ENCODE peak calls at places on chromosomes 3 and 15, in seven cellular contexts. One of them, this sample, is unnamed.

GRCh38 chr3:128374746-128375445 is 91.8 kb downstream of the DNAJB8 start:
- DNase-seq in lower leg skin: no peak
- DNase-seq in A549: no peak
- DNase-seq in activated CD4-positive, alpha-beta T cell treated with anti-CD3 and anti-CD28 coated beads, Interleukin-2, amount 10 ng/mL, durations not matched to agents 7 days and 5 days: no peak
- DNase-seq in HEK293T: no peak
- DNase-seq in activated naive CD4-positive, alpha-beta T cell treated with Interleukin-2 at 50 U/mL for 16 hours: no peak
- DNase-seq in T-helper 9 cell: no peak
- DNase-seq in this sample: no peak

GRCh38 chr15:37931868-37932267 is 2.6 kb upstream of the TMCO5A start:
- DNase-seq in lower leg skin: no peak
- DNase-seq in A549: no peak
- DNase-seq in activated CD4-positive, alpha-beta T cell treated with anti-CD3 and anti-CD28 coated beads, Interleukin-2, amount 10 ng/mL, durations not matched to agents 7 days and 5 days: no peak
- DNase-seq in HEK293T: no peak
- DNase-seq in activated naive CD4-positive, alpha-beta T cell treated with Interleukin-2 at 50 U/mL for 16 hours: no peak
- DNase-seq in T-helper 9 cell: no peak
- DNase-seq in this sample: no peak

GRCh38 chr15:28955160-28955502 is 69.4 kb downstream of the APBA2 start:
- DNase-seq in lower leg skin: no peak
- DNase-seq in A549: no peak
- DNase-seq in activated CD4-positive, alpha-beta T cell treated with anti-CD3 and anti-CD28 coated beads, Interleukin-2, amount 10 ng/mL, durations not matched to agents 7 days and 5 days: peak; percentile 17
- DNase-seq in HEK293T: peak; percentile 40
- DNase-seq in activated naive CD4-positive, alpha-beta T cell treated with Interleukin-2 at 50 U/mL for 16 hours: no peak
- DNase-seq in T-helper 9 cell: no peak
- DNase-seq in this sample: no peak

GRCh38 chr3:161016417-161017313 is 88.5 kb downstream of the B3GALNT1 start:
- DNase-seq in lower leg skin: no peak
- DNase-seq in A549: no peak
- DNase-seq in activated CD4-positive, alpha-beta T cell treated with anti-CD3 and anti-CD28 coated beads, Interleukin-2, amount 10 ng/mL, durations not matched to agents 7 days and 5 days: no peak
- DNase-seq in HEK293T: no peak
- DNase-seq in activated naive CD4-positive, alpha-beta T cell treated with Interleukin-2 at 50 U/mL for 16 hours: no peak
- DNase-seq in T-helper 9 cell: no peak
- DNase-seq in this sample: no peak

GRCh38 chr3:31041161-31041978 is 146.9 kb upstream of the GADL1 start:
- DNase-seq in lower leg skin: no peak
- DNase-seq in A549: peak; percentile 23
- DNase-seq in activated CD4-positive, alpha-beta T cell treated with anti-CD3 and anti-CD28 coated beads, Interleukin-2, amount 10 ng/mL, durations not matched to agents 7 days and 5 days: no peak
- DNase-seq in HEK293T: no peak
- DNase-seq in activated naive CD4-positive, alpha-beta T cell treated with Interleukin-2 at 50 U/mL for 16 hours: no peak
- DNase-seq in T-helper 9 cell: no peak
- DNase-seq in this sample: no peak

GRCh38 chr15:77181305-77182074 is 110.6 kb upstream of the TSPAN3 start:
- DNase-seq in lower leg skin: no peak
- DNase-seq in A549: no peak
- DNase-seq in activated CD4-positive, alpha-beta T cell treated with anti-CD3 and anti-CD28 coated beads, Interleukin-2, amount 10 ng/mL, durations not matched to agents 7 days and 5 days: peak; percentile 7
- DNase-seq in HEK293T: no peak
- DNase-seq in activated naive CD4-positive, alpha-beta T cell treated with Interleukin-2 at 50 U/mL for 16 hours: no peak
- DNase-seq in T-helper 9 cell: no peak
- DNase-seq in this sample: no peak

GRCh38 chr15:79863886-79864285 is 32.9 kb downstream of the MTHFS start:
- DNase-seq in lower leg skin: no peak
- DNase-seq in A549: no peak
- DNase-seq in activated CD4-positive, alpha-beta T cell treated with anti-CD3 and anti-CD28 coated beads, Interleukin-2, amount 10 ng/mL, durations not matched to agents 7 days and 5 days: no peak
- DNase-seq in HEK293T: no peak
- DNase-seq in activated naive CD4-positive, alpha-beta T cell treated with Interleukin-2 at 50 U/mL for 16 hours: no peak
- DNase-seq in T-helper 9 cell: no peak
- DNase-seq in this sample: no peak

GRCh38 chr15:70921297-70921696 is 28.7 kb downstream of the LRRC49 start:
- DNase-seq in lower leg skin: no peak
- DNase-seq in A549: no peak
- DNase-seq in activated CD4-positive, alpha-beta T cell treated with anti-CD3 and anti-CD28 coated beads, Interleukin-2, amount 10 ng/mL, durations not matched to agents 7 days and 5 days: no peak
- DNase-seq in HEK293T: no peak
- DNase-seq in activated naive CD4-positive, alpha-beta T cell treated with Interleukin-2 at 50 U/mL for 16 hours: no peak
- DNase-seq in T-helper 9 cell: no peak
- DNase-seq in this sample: no peak

GRCh38 chr3:153161714-153162512 is at the start of gene RAP2B:
- DNase-seq in lower leg skin: peak; percentile 98
- DNase-seq in A549: peak; percentile 90
- DNase-seq in activated CD4-positive, alpha-beta T cell treated with anti-CD3 and anti-CD28 coated beads, Interleukin-2, amount 10 ng/mL, durations not matched to agents 7 days and 5 days: peak; percentile 97
- DNase-seq in HEK293T: peak; percentile 86
- DNase-seq in activated naive CD4-positive, alpha-beta T cell treated with Interleukin-2 at 50 U/mL for 16 hours: peak; percentile 96
- DNase-seq in T-helper 9 cell: peak; percentile 97
- DNase-seq in this sample: peak; percentile 98

GRCh38 chr3:57749542-57749941 is 6.6 kb upstream of the SLMAP start:
- DNase-seq in lower leg skin: no peak
- DNase-seq in A549: no peak
- DNase-seq in activated CD4-positive, alpha-beta T cell treated with anti-CD3 and anti-CD28 coated beads, Interleukin-2, amount 10 ng/mL, durations not matched to agents 7 days and 5 days: no peak
- DNase-seq in HEK293T: no peak
- DNase-seq in activated naive CD4-positive, alpha-beta T cell treated with Interleukin-2 at 50 U/mL for 16 hours: no peak
- DNase-seq in T-helper 9 cell: no peak
- DNase-seq in this sample: no peak

GRCh38 chr3:40972350-40972749 is 227.0 kb upstream of the CTNNB1 start:
- DNase-seq in lower leg skin: no peak
- DNase-seq in A549: no peak
- DNase-seq in activated CD4-positive, alpha-beta T cell treated with anti-CD3 and anti-CD28 coated beads, Interleukin-2, amount 10 ng/mL, durations not matched to agents 7 days and 5 days: no peak
- DNase-seq in HEK293T: no peak
- DNase-seq in activated naive CD4-positive, alpha-beta T cell treated with Interleukin-2 at 50 U/mL for 16 hours: no peak
- DNase-seq in T-helper 9 cell: no peak
- DNase-seq in this sample: no peak

GRCh38 chr3:55471084-55471483 is 16.0 kb downstream of the WNT5A start:
- DNase-seq in lower leg skin: no peak
- DNase-seq in A549: no peak
- DNase-seq in activated CD4-positive, alpha-beta T cell treated with anti-CD3 and anti-CD28 coated beads, Interleukin-2, amount 10 ng/mL, durations not matched to agents 7 days and 5 days: no peak
- DNase-seq in HEK293T: no peak
- DNase-seq in activated naive CD4-positive, alpha-beta T cell treated with Interleukin-2 at 50 U/mL for 16 hours: no peak
- DNase-seq in T-helper 9 cell: no peak
- DNase-seq in this sample: no peak

GRCh38 chr3:1969269-1969668 is 129.4 kb upstream of the CNTN4 start:
- DNase-seq in lower leg skin: no peak
- DNase-seq in A549: no peak
- DNase-seq in activated CD4-positive, alpha-beta T cell treated with anti-CD3 and anti-CD28 coated beads, Interleukin-2, amount 10 ng/mL, durations not matched to agents 7 days and 5 days: no peak
- DNase-seq in HEK293T: no peak
- DNase-seq in activated naive CD4-positive, alpha-beta T cell treated with Interleukin-2 at 50 U/mL for 16 hours: no peak
- DNase-seq in T-helper 9 cell: no peak
- DNase-seq in this sample: no peak

GRCh38 chr15:74826372-74826819 is at the start of gene CPLX3:
- DNase-seq in lower leg skin: no peak
- DNase-seq in A549: no peak
- DNase-seq in activated CD4-positive, alpha-beta T cell treated with anti-CD3 and anti-CD28 coated beads, Interleukin-2, amount 10 ng/mL, durations not matched to agents 7 days and 5 days: peak; percentile 64
- DNase-seq in HEK293T: no peak
- DNase-seq in activated naive CD4-positive, alpha-beta T cell treated with Interleukin-2 at 50 U/mL for 16 hours: peak; percentile 52
- DNase-seq in T-helper 9 cell: peak; percentile 51
- DNase-seq in this sample: peak; percentile 48

GRCh38 chr15:45795487-45796069 is 160.7 kb downstream of the SQOR start:
- DNase-seq in lower leg skin: no peak
- DNase-seq in A549: no peak
- DNase-seq in activated CD4-positive, alpha-beta T cell treated with anti-CD3 and anti-CD28 coated beads, Interleukin-2, amount 10 ng/mL, durations not matched to agents 7 days and 5 days: peak; percentile 25
- DNase-seq in HEK293T: peak; percentile 7
- DNase-seq in activated naive CD4-positive, alpha-beta T cell treated with Interleukin-2 at 50 U/mL for 16 hours: no peak
- DNase-seq in T-helper 9 cell: no peak
- DNase-seq in this sample: peak; percentile 53

GRCh38 chr15:43896543-43896942 is 69.7 kb downstream of the WDR76 start:
- DNase-seq in lower leg skin: no peak
- DNase-seq in A549: no peak
- DNase-seq in activated CD4-positive, alpha-beta T cell treated with anti-CD3 and anti-CD28 coated beads, Interleukin-2, amount 10 ng/mL, durations not matched to agents 7 days and 5 days: no peak
- DNase-seq in HEK293T: no peak
- DNase-seq in activated naive CD4-positive, alpha-beta T cell treated with Interleukin-2 at 50 U/mL for 16 hours: no peak
- DNase-seq in T-helper 9 cell: no peak
- DNase-seq in this sample: no peak

GRCh38 chr15:73633991-73634495 is 854 bp upstream of the NPTN start:
- DNase-seq in lower leg skin: peak; percentile 44
- DNase-seq in A549: peak; percentile 65
- DNase-seq in activated CD4-positive, alpha-beta T cell treated with anti-CD3 and anti-CD28 coated beads, Interleukin-2, amount 10 ng/mL, durations not matched to agents 7 days and 5 days: no peak
- DNase-seq in HEK293T: no peak
- DNase-seq in activated naive CD4-positive, alpha-beta T cell treated with Interleukin-2 at 50 U/mL for 16 hours: no peak
- DNase-seq in T-helper 9 cell: no peak
- DNase-seq in this sample: no peak

GRCh38 chr3:146100825-146101444 is 60.0 kb downstream of the PLOD2 start:
- DNase-seq in lower leg skin: no peak
- DNase-seq in A549: no peak
- DNase-seq in activated CD4-positive, alpha-beta T cell treated with anti-CD3 and anti-CD28 coated beads, Interleukin-2, amount 10 ng/mL, durations not matched to agents 7 days and 5 days: no peak
- DNase-seq in HEK293T: no peak
- DNase-seq in activated naive CD4-positive, alpha-beta T cell treated with Interleukin-2 at 50 U/mL for 16 hours: no peak
- DNase-seq in T-helper 9 cell: no peak
- DNase-seq in this sample: no peak

GRCh38 chr3:16174389-16174788 is at the start of gene GALNT15:
- DNase-seq in lower leg skin: peak; percentile 89
- DNase-seq in A549: no peak
- DNase-seq in activated CD4-positive, alpha-beta T cell treated with anti-CD3 and anti-CD28 coated beads, Interleukin-2, amount 10 ng/mL, durations not matched to agents 7 days and 5 days: no peak
- DNase-seq in HEK293T: no peak
- DNase-seq in activated naive CD4-positive, alpha-beta T cell treated with Interleukin-2 at 50 U/mL for 16 hours: no peak
- DNase-seq in T-helper 9 cell: no peak
- DNase-seq in this sample: peak; percentile 72

GRCh38 chr15:99414755-99415731 is 150.7 kb upstream of the MEF2A start:
- DNase-seq in lower leg skin: no peak
- DNase-seq in A549: no peak
- DNase-seq in activated CD4-positive, alpha-beta T cell treated with anti-CD3 and anti-CD28 coated beads, Interleukin-2, amount 10 ng/mL, durations not matched to agents 7 days and 5 days: no peak
- DNase-seq in HEK293T: no peak
- DNase-seq in activated naive CD4-positive, alpha-beta T cell treated with Interleukin-2 at 50 U/mL for 16 hours: no peak
- DNase-seq in T-helper 9 cell: no peak
- DNase-seq in this sample: no peak

This sample was measured in body of pancreas.